ENCODE peak calls at places on chromosomes 5 and 9, in four cellular contexts. N is NCI-H2107; J is activated CD8-positive, alpha-beta memory T cell treated with anti-CD3 and anti-CD28 coated beads for 1 hour; B is cardiac fibroblast. T is an unnamed sample.

GRCh38 chr5:135229679-135230132 is 169.3 kb downstream of the MACROH2A1 start:
- DNase-seq in B (no peak), J (no peak), N (no peak), T (no peak)

GRCh38 chr9:32380944-32381343 is 3.5 kb upstream of the ACO1 start:
- DNase-seq in N (no peak), B (no peak), J (no peak), T (no peak)

GRCh38 chr9:36486454-36486932 is 86.2 kb upstream of the MELK start:
- DNase-seq in B (peak), J (no peak), N (no peak), T (no peak)

GRCh38 chr5:134975843-134976242 is 8.1 kb downstream of the CATSPER3 start:
- DNase-seq in J (no peak), N (no peak), B (peak), T (no peak)

GRCh38 chr5:14190194-14191164 is 47.3 kb downstream of the TRIO start:
- DNase-seq in J (no peak), B (peak), N (peak), T (no peak)

GRCh38 chr5:59757442-59757841 is 136.1 kb downstream of the PDE4D start:
- DNase-seq in N (no peak), J (no peak), B (peak), T (no peak)

GRCh38 chr9:32264171-32264862 is 120.1 kb upstream of the ACO1 start:
- DNase-seq in B (peak), J (no peak), N (no peak), T (no peak)

GRCh38 chr5:1208743-1209551 is 7.6 kb downstream of the SLC6A19 start:
- DNase-seq in B (peak), J (no peak), N (no peak), T (no peak)

GRCh38 chr9:73805853-73806458 is 654.3 kb downstream of the ANXA1 start:
- DNase-seq in J (no peak), N (no peak), B (no peak), T (no peak)

GRCh38 chr9:136898483-136899100 is 12.3 kb downstream of the TRAF2 start:
- DNase-seq in B (no peak), J (no peak), N (no peak), T (no peak)

GRCh38 chr9:124180557-124180956 is 77.2 kb upstream of the NEK6 start:
- DNase-seq in J (no peak), N (peak), B (peak), T (no peak)

GRCh38 chr9:135167356-135167755 is 79.9 kb downstream of the OLFM1 start:
- DNase-seq in N (no peak), J (no peak), B (no peak), T (no peak)

GRCh38 chr9:7782390-7783120 is 17.0 kb downstream of the DMAC1 start:
- DNase-seq in N (no peak), B (no peak), J (no peak), T (no peak)

GRCh38 chr5:144467795-144468194 is 297.1 kb downstream of the KCTD16 start:
- DNase-seq in B (peak), J (no peak), N (peak), T (no peak)

GRCh38 chr5:135894789-135895188 is 852 bp downstream of the IL9 start:
- DNase-seq in J (no peak), B (no peak), N (no peak), T (no peak)

GRCh38 chr5:32029291-32029690 is 144.8 kb downstream of the GOLPH3 start:
- DNase-seq in N (no peak), J (no peak), B (peak), T (no peak)

GRCh38 chr9:117825609-117826347 is 121.6 kb downstream of the TLR4 start:
- DNase-seq in N (no peak), B (no peak), J (peak), T (no peak)

GRCh38 chr9:2208991-2209390 is 193.8 kb downstream of the SMARCA2 start:
- DNase-seq in B (no peak), J (no peak), N (no peak), T (no peak)

GRCh38 chr9:133956520-133957076 is 35.5 kb downstream of the VAV2 start:
- DNase-seq in J (no peak), N (no peak), B (peak), T (no peak)

GRCh38 chr9:113929634-113930092 is 53.6 kb downstream of the ZNF618 start:
- DNase-seq in B (peak), N (no peak), J (no peak), T (no peak)

GRCh38 chr9:13014484-13014883 is 239.7 kb downstream of the LURAP1L start:
- DNase-seq in N (no peak), B (peak), J (no peak), T (no peak)

GRCh38 chr9:16363073-16363781 is 507.2 kb downstream of the BNC2 start:
- DNase-seq in N (no peak), B (no peak), J (no peak), T (no peak)

GRCh38 chr5:133926960-133927615 is 41.3 kb downstream of the C5orf15 start:
- DNase-seq in B (no peak), N (no peak), J (no peak), T (no peak)

GRCh38 chr9:134895849-134896833 is 15.5 kb downstream of the FCN2 start:
- DNase-seq in B (peak), N (no peak), J (no peak), T (no peak)

GRCh38 chr5:87020099-87020934 is 247.4 kb upstream of the RASA1 start:
- DNase-seq in J (no peak), B (peak), N (no peak), T (no peak)

GRCh38 chr5:65041296-65042158 is 272.8 kb downstream of the CWC27 start:
- DNase-seq in B (peak), J (no peak), N (no peak), T (no peak)

GRCh38 chr9:27202056-27202455 is 93.0 kb downstream of the TEK start:
- DNase-seq in N (no peak), B (no peak), J (no peak), T (no peak)

GRCh38 chr9:87564111-87564510 is 66.4 kb downstream of the DAPK1 start:
- DNase-seq in J (no peak), B (peak), N (no peak), T (no peak)

GRCh38 chr9:137811283-137811870 is 66.2 kb upstream of the CACNA1B start:
- DNase-seq in J (no peak), N (no peak), B (no peak), T (no peak)

GRCh38 chr5:115381911-115382662 is 85.6 kb upstream of the CCDC112 start:
- DNase-seq in N (no peak), J (no peak), B (no peak), T (no peak)

GRCh38 chr5:119355244-119355635 is 579 bp upstream of the TNFAIP8 start:
- DNase-seq in B (no peak), J (no peak), N (no peak), T (no peak)

GRCh38 chr5:95731571-95732554 is 727 bp downstream of the RHOBTB3 start:
- DNase-seq in B (peak), N (no peak), J (no peak), T (no peak)

GRCh38 chr9:78932849-78933627 is 636.1 kb downstream of the PSAT1 start:
- DNase-seq in N (peak), J (no peak), B (peak), T (no peak)

GRCh38 chr9:22052376-22052945 is 43.4 kb upstream of the CDKN2B start:
- DNase-seq in B (peak), J (no peak), N (peak), T (no peak)

GRCh38 chr5:32222723-32223470 is 48.8 kb upstream of the GOLPH3 start:
- DNase-seq in J (no peak), N (peak), B (no peak), T (no peak)

GRCh38 chr5:133114933-133115310 is 63.1 kb downstream of the HSPA4 start:
- DNase-seq in J (no peak), B (no peak), N (no peak), T (no peak)

GRCh38 chr5:98187945-98188344 is 585.5 kb upstream of the RGMB start:
- DNase-seq in N (no peak), J (no peak), B (peak), T (no peak)